ENCODE peak calls at places on chromosomes 6 and 20, in four cellular contexts. K is stomach, L is GM23338, D is NCI-H774. Q is an unnamed sample.

GRCh38 chr20:5078399-5078958 is 41.3 kb downstream of the PCNA start:
- DNase-seq in K (peak), L (no peak), D (no peak), Q (peak)

GRCh38 chr6:125154184-125155135 is 887 bp downstream of the TPD52L1 start:
- DNase-seq in K (no peak), L (peak), D (no peak), Q (peak)

GRCh38 chr6:125102901-125103300 is 50.7 kb upstream of the TPD52L1 start:
- DNase-seq in K (no peak), L (no peak), D (no peak), Q (peak)

GRCh38 chr6:83633609-83634008 is 75.3 kb downstream of the SNAP91 start:
- DNase-seq in K (no peak), L (peak), D (no peak), Q (no peak)

GRCh38 chr6:87807423-87807978 is 105.5 kb upstream of the AKIRIN2 start:
- DNase-seq in K (no peak), L (no peak), D (no peak), Q (no peak)

GRCh38 chr6:25601797-25602679 is 50.0 kb upstream of the SCGN start:
- DNase-seq in K (no peak), L (peak), D (peak), Q (peak)

GRCh38 chr20:63079971-63080370 is 73.2 kb upstream of the BHLHE23 start:
- DNase-seq in K (no peak), L (no peak), D (no peak), Q (no peak)

GRCh38 chr6:158662607-158663464 is 13.0 kb downstream of the SYTL3 start:
- DNase-seq in K (no peak), L (no peak), D (no peak), Q (no peak)

GRCh38 chr6:41442800-41443501 is 103.2 kb upstream of the FOXP4 start:
- DNase-seq in K (peak), L (peak), D (no peak), Q (no peak)

GRCh38 chr6:2948228-2949025 is 22.9 kb downstream of the SERPINB6 start:
- DNase-seq in K (peak), L (no peak), D (no peak), Q (no peak)

GRCh38 chr20:1171461-1172093 is 13.2 kb downstream of the TMEM74B start:
- DNase-seq in K (no peak), L (peak), D (no peak), Q (peak)

GRCh38 chr20:48921883-48922867 is 664 bp downstream of the ARFGEF2 start:
- DNase-seq in K (peak), L (peak), D (no peak), Q (peak)

Q was measured in HepG2.